ENCODE peak calls at places on chromosomes 2 and 18, in nine cellular contexts. One of them, this sample, is unnamed. For H3K4me1, the result is how much of the 10 kb centered on the place peaks cover.

GRCh38 chr2:173030541-173031485 is 44.8 kb upstream of the MAP3K20 start:
- DNase-seq in A549: no peak
- DNase-seq in tibial artery: no peak
- DNase-seq in cardiac muscle cell: no peak
- DNase-seq in ovary: no peak
- DNase-seq in HCT116: no peak
- DNase-seq in endothelial cell of umbilical vein: no peak
- DNase-seq in lower lobe of right lung: no peak
- DNase-seq in right lobe of liver: no peak
- DNase-seq in this sample: no peak

GRCh38 chr2:36168136-36168535 is 187.4 kb upstream of the CRIM1 start:
- DNase-seq in A549: no peak
- DNase-seq in tibial artery: no peak
- DNase-seq in cardiac muscle cell: no peak
- DNase-seq in ovary: no peak
- DNase-seq in HCT116: no peak
- DNase-seq in endothelial cell of umbilical vein: no peak
- DNase-seq in lower lobe of right lung: no peak
- DNase-seq in right lobe of liver: no peak
- DNase-seq in this sample: no peak

GRCh38 chr18:48668466-48669179 is 129.8 kb downstream of the CTIF start:
- DNase-seq in A549: no peak
- DNase-seq in tibial artery: no peak
- DNase-seq in cardiac muscle cell: no peak
- DNase-seq in ovary: peak
- DNase-seq in HCT116: no peak
- DNase-seq in endothelial cell of umbilical vein: no peak
- DNase-seq in lower lobe of right lung: no peak
- DNase-seq in right lobe of liver: peak
- DNase-seq in this sample: no peak

GRCh38 chr18:70931942-70932814 is 643.3 kb downstream of the SOCS6 start:
- DNase-seq in A549: peak
- DNase-seq in tibial artery: no peak
- DNase-seq in cardiac muscle cell: peak
- DNase-seq in ovary: no peak
- DNase-seq in HCT116: no peak
- DNase-seq in endothelial cell of umbilical vein: peak
- DNase-seq in lower lobe of right lung: no peak
- DNase-seq in right lobe of liver: no peak
- DNase-seq in this sample: no peak

GRCh38 chr2:152825834-152826233 is 107.4 kb downstream of the ARL6IP6 start:
- DNase-seq in A549: no peak
- DNase-seq in tibial artery: no peak
- DNase-seq in cardiac muscle cell: peak
- DNase-seq in ovary: no peak
- DNase-seq in HCT116: no peak
- DNase-seq in endothelial cell of umbilical vein: no peak
- DNase-seq in lower lobe of right lung: no peak
- DNase-seq in right lobe of liver: no peak
- DNase-seq in this sample: no peak

GRCh38 chr18:41410007-41410406 is 545.0 kb upstream of the PIK3C3 start:
- DNase-seq in A549: no peak
- DNase-seq in tibial artery: no peak
- DNase-seq in cardiac muscle cell: no peak
- DNase-seq in ovary: no peak
- DNase-seq in HCT116: no peak
- DNase-seq in endothelial cell of umbilical vein: no peak
- DNase-seq in lower lobe of right lung: no peak
- DNase-seq in right lobe of liver: no peak
- DNase-seq in this sample: no peak

GRCh38 chr18:34802938-34803337 is 92.8 kb downstream of the DTNA start:
- DNase-seq in A549: no peak
- DNase-seq in tibial artery: no peak
- DNase-seq in cardiac muscle cell: no peak
- DNase-seq in ovary: no peak
- DNase-seq in HCT116: no peak
- DNase-seq in endothelial cell of umbilical vein: no peak
- DNase-seq in lower lobe of right lung: no peak
- DNase-seq in right lobe of liver: no peak
- DNase-seq in this sample: no peak

GRCh38 chr18:58009166-58009565 is 34.9 kb upstream of the NEDD4L start:
- DNase-seq in A549: peak
- DNase-seq in tibial artery: no peak
- DNase-seq in cardiac muscle cell: peak
- DNase-seq in ovary: no peak
- DNase-seq in HCT116: no peak
- DNase-seq in endothelial cell of umbilical vein: no peak
- DNase-seq in lower lobe of right lung: no peak
- DNase-seq in right lobe of liver: no peak
- DNase-seq in this sample: no peak

GRCh38 chr2:170816499-170817246 is at the start of gene GAD1:
- DNase-seq in A549: peak
- DNase-seq in tibial artery: peak
- DNase-seq in cardiac muscle cell: peak
- DNase-seq in ovary: peak
- DNase-seq in HCT116: peak
- DNase-seq in endothelial cell of umbilical vein: peak
- DNase-seq in lower lobe of right lung: peak
- DNase-seq in right lobe of liver: peak
- DNase-seq in this sample: peak

GRCh38 chr2:239381709-239382134 is 19.1 kb downstream of the HDAC4 start:
- DNase-seq in A549: no peak
- DNase-seq in tibial artery: no peak
- DNase-seq in cardiac muscle cell: no peak
- DNase-seq in ovary: no peak
- DNase-seq in HCT116: no peak
- DNase-seq in endothelial cell of umbilical vein: no peak
- DNase-seq in lower lobe of right lung: peak
- DNase-seq in right lobe of liver: peak
- DNase-seq in this sample: no peak

GRCh38 chr2:112001136-112001764 is 53.8 kb upstream of the TMEM87B start:
- DNase-seq in A549: no peak
- DNase-seq in tibial artery: no peak
- DNase-seq in cardiac muscle cell: peak
- DNase-seq in ovary: no peak
- DNase-seq in HCT116: no peak
- DNase-seq in endothelial cell of umbilical vein: peak
- DNase-seq in lower lobe of right lung: no peak
- DNase-seq in right lobe of liver: no peak
- DNase-seq in this sample: no peak

GRCh38 chr2:49753344-49753930 is 599.1 kb upstream of the FSHR start:
- DNase-seq in A549: no peak
- DNase-seq in tibial artery: no peak
- DNase-seq in cardiac muscle cell: peak
- DNase-seq in ovary: no peak
- DNase-seq in HCT116: no peak
- DNase-seq in endothelial cell of umbilical vein: peak
- DNase-seq in lower lobe of right lung: no peak
- DNase-seq in right lobe of liver: no peak
- DNase-seq in this sample: no peak

GRCh38 chr2:25333981-25334380 is 7.7 kb downstream of the DNMT3A start:
- DNase-seq in A549: no peak
- DNase-seq in tibial artery: no peak
- DNase-seq in cardiac muscle cell: no peak
- DNase-seq in ovary: no peak
- DNase-seq in HCT116: no peak
- DNase-seq in endothelial cell of umbilical vein: no peak
- DNase-seq in lower lobe of right lung: no peak
- DNase-seq in right lobe of liver: no peak
- DNase-seq in this sample: no peak

GRCh38 chr2:96408631-96409542 is 73.3 kb downstream of the NCAPH start:
- DNase-seq in A549: peak
- DNase-seq in tibial artery: peak
- DNase-seq in cardiac muscle cell: peak
- DNase-seq in ovary: peak
- DNase-seq in HCT116: no peak
- DNase-seq in endothelial cell of umbilical vein: no peak
- DNase-seq in lower lobe of right lung: no peak
- DNase-seq in right lobe of liver: no peak
- DNase-seq in this sample: no peak

GRCh38 chr18:31566576-31567306 is 24.9 kb upstream of the TTR start:
- DNase-seq in A549: no peak
- DNase-seq in tibial artery: no peak
- DNase-seq in cardiac muscle cell: no peak
- DNase-seq in ovary: no peak
- DNase-seq in HCT116: no peak
- DNase-seq in endothelial cell of umbilical vein: no peak
- DNase-seq in lower lobe of right lung: no peak
- DNase-seq in right lobe of liver: peak
- DNase-seq in this sample: peak

GRCh38 chr18:59096098-59096779 is 43.4 kb upstream of the SEC11C start:
- DNase-seq in A549: no peak
- DNase-seq in tibial artery: no peak
- DNase-seq in cardiac muscle cell: no peak
- DNase-seq in ovary: no peak
- DNase-seq in HCT116: no peak
- DNase-seq in endothelial cell of umbilical vein: no peak
- DNase-seq in lower lobe of right lung: no peak
- DNase-seq in right lobe of liver: no peak
- DNase-seq in this sample: no peak

GRCh38 chr2:108607706-108608301 is 73.5 kb downstream of the LIMS1 start:
- DNase-seq in A549: peak
- DNase-seq in tibial artery: no peak
- DNase-seq in cardiac muscle cell: peak
- DNase-seq in ovary: no peak
- DNase-seq in HCT116: no peak
- DNase-seq in endothelial cell of umbilical vein: peak
- DNase-seq in lower lobe of right lung: peak
- DNase-seq in right lobe of liver: no peak
- DNase-seq in this sample: peak

GRCh38 chr2:46706264-46706983 is 209.2 kb downstream of the MCFD2 start:
- DNase-seq in A549: no peak
- DNase-seq in tibial artery: no peak
- DNase-seq in cardiac muscle cell: no peak
- DNase-seq in ovary: no peak
- DNase-seq in HCT116: no peak
- DNase-seq in endothelial cell of umbilical vein: peak
- DNase-seq in lower lobe of right lung: no peak
- DNase-seq in right lobe of liver: no peak
- DNase-seq in this sample: no peak

GRCh38 chr18:35753306-35753910 is 171.9 kb downstream of the GALNT1 start:
- DNase-seq in A549: no peak
- DNase-seq in tibial artery: no peak
- DNase-seq in cardiac muscle cell: no peak
- DNase-seq in ovary: no peak
- DNase-seq in HCT116: no peak
- DNase-seq in endothelial cell of umbilical vein: no peak
- DNase-seq in lower lobe of right lung: no peak
- DNase-seq in right lobe of liver: no peak
- DNase-seq in this sample: no peak

GRCh38 chr2:53455094-53455493 is 312.5 kb upstream of the CHAC2 start:
- DNase-seq in A549: no peak
- DNase-seq in tibial artery: no peak
- DNase-seq in cardiac muscle cell: no peak
- DNase-seq in ovary: no peak
- DNase-seq in HCT116: no peak
- DNase-seq in endothelial cell of umbilical vein: no peak
- DNase-seq in lower lobe of right lung: peak
- DNase-seq in right lobe of liver: no peak
- DNase-seq in this sample: no peak

DNA sequence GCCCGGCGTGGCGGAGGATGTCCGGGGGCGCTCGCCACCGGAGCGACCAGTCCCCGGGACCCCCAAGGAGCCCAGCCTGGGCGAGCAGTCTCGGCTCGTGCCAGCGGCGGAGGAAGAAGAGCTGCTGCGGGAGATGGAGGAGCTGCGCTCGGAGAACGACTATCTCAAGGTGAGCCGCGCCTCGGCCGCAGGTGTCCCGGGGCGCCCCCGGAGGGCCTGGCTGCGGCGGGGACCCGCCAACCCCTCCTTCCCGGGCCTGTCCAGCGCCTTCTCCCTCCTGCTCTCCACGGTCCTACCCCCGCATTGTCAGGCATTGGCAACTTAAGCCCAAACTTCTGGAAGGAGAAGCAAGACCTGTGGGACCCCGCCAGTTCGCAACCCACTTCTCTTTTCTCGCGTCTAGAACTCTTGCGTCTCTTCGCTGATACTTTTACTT is 1.2 kb downstream of the MTCL1 start:
- DNase-seq in A549: no peak
- DNase-seq in tibial artery: no peak
- DNase-seq in cardiac muscle cell: no peak
- DNase-seq in ovary: peak
- DNase-seq in HCT116: no peak
- DNase-seq in endothelial cell of umbilical vein: no peak
- DNase-seq in lower lobe of right lung: no peak
- DNase-seq in right lobe of liver: no peak
- DNase-seq in this sample: no peak
- H3K27ac ChIP-seq in A549: peak
- H3K27ac ChIP-seq in tibial artery: peak
- H3K27ac ChIP-seq in cardiac muscle cell: no peak
- H3K27ac ChIP-seq in ovary: peak
- H3K27ac ChIP-seq in HCT116: peak
- H3K27ac ChIP-seq in endothelial cell of umbilical vein: peak
- H3K27ac ChIP-seq in lower lobe of right lung: no peak
- H3K27ac ChIP-seq in right lobe of liver: no peak
- H3K27ac ChIP-seq in this sample: no peak

GRCh38 chr2:209977386-209978239 is 24.8 kb upstream of the RPE start:
- DNase-seq in A549: peak
- DNase-seq in tibial artery: no peak
- DNase-seq in cardiac muscle cell: peak
- DNase-seq in ovary: no peak
- DNase-seq in HCT116: peak
- DNase-seq in endothelial cell of umbilical vein: peak
- DNase-seq in lower lobe of right lung: no peak
- DNase-seq in right lobe of liver: no peak
- DNase-seq in this sample: peak
- H3K4me1 ChIP-seq in A549: under half
- H3K4me1 ChIP-seq in tibial artery: under half
- H3K4me1 ChIP-seq in cardiac muscle cell: under half
- H3K4me1 ChIP-seq in ovary: under half
- H3K4me1 ChIP-seq in HCT116: under half
- H3K4me1 ChIP-seq in endothelial cell of umbilical vein: under half
- H3K4me1 ChIP-seq in lower lobe of right lung: under half
- H3K4me1 ChIP-seq in right lobe of liver: under half
- H3K4me1 ChIP-seq in this sample: under half

DNA sequence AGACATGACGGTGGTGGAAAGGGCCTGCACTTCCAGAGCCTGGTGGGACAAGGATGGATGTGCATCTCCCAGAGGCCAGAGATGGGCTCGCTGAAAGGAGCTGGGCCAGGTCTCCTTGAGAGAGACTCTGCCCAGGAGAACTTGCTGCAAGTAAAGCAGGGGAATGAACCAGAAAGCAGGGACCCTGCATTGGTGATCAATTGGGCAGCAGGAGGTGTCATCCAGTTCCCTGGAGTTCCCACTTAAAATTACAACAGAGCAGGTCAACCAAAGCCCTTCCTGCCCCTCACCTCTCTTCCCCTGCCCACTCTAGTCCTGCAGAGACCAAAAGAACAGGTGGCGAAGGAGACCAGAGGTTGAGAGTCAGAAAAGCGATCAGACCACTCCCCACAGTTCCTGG is 69.7 kb upstream of the CAB39 start:
- DNase-seq in A549: no peak
- DNase-seq in tibial artery: no peak
- DNase-seq in cardiac muscle cell: no peak
- DNase-seq in ovary: no peak
- DNase-seq in HCT116: no peak
- DNase-seq in endothelial cell of umbilical vein: no peak
- DNase-seq in lower lobe of right lung: no peak
- DNase-seq in right lobe of liver: no peak
- DNase-seq in this sample: no peak
- H3K27ac ChIP-seq in A549: no peak
- H3K27ac ChIP-seq in tibial artery: no peak
- H3K27ac ChIP-seq in cardiac muscle cell: no peak
- H3K27ac ChIP-seq in ovary: no peak
- H3K27ac ChIP-seq in HCT116: no peak
- H3K27ac ChIP-seq in endothelial cell of umbilical vein: no peak
- H3K27ac ChIP-seq in lower lobe of right lung: peak
- H3K27ac ChIP-seq in right lobe of liver: peak
- H3K27ac ChIP-seq in this sample: no peak

GRCh38 chr2:186907897-186908296 is 58.9 kb upstream of the ZSWIM2 start:
- DNase-seq in A549: no peak
- DNase-seq in tibial artery: no peak
- DNase-seq in cardiac muscle cell: no peak
- DNase-seq in ovary: no peak
- DNase-seq in HCT116: no peak
- DNase-seq in endothelial cell of umbilical vein: no peak
- DNase-seq in lower lobe of right lung: no peak
- DNase-seq in right lobe of liver: no peak
- DNase-seq in this sample: no peak
- H3K4me1 ChIP-seq in A549: under half
- H3K4me1 ChIP-seq in tibial artery: under half
- H3K4me1 ChIP-seq in cardiac muscle cell: under half
- H3K4me1 ChIP-seq in ovary: under half
- H3K4me1 ChIP-seq in HCT116: under half
- H3K4me1 ChIP-seq in endothelial cell of umbilical vein: under half
- H3K4me1 ChIP-seq in lower lobe of right lung: under half
- H3K4me1 ChIP-seq in right lobe of liver: under half
- H3K4me1 ChIP-seq in this sample: under half

This sample was measured in small intestine.